ENCODE peak calls at places on chromosomes 6 and 20, in four cellular contexts. R, I, G and O are unnamed samples.

GRCh38 chr20:52142801-52143200 is 48.8 kb downstream of the ZFP64 start:
- DNase-seq in G (no peak), I (no peak), R (no peak), O (no peak)

GRCh38 chr6:154899825-154900468 is 95.2 kb upstream of the TIAM2 start:
- DNase-seq in R (no peak), G (no peak), I (no peak), O (no peak)

GRCh38 chr20:63682384-63683139 is 13.9 kb upstream of the TNFRSF6B start:
- DNase-seq in I (no peak), G (peak; percentile 99), R (peak; percentile 67), O (no peak)

GRCh38 chr6:161922631-161923119 is 648.8 kb upstream of the AGPAT4 start:
- DNase-seq in G (peak; percentile 81), I (no peak), R (peak; percentile 84), O (peak; percentile 65)

GRCh38 chr6:87798393-87799278 is 96.6 kb upstream of the AKIRIN2 start:
- DNase-seq in G (no peak), R (no peak), I (no peak), O (no peak)

GRCh38 chr6:81761197-81761596 is 8.7 kb upstream of the TENT5A start:
- DNase-seq in G (no peak), I (no peak), R (no peak), O (no peak)

GRCh38 chr6:26389349-26389799 is 6.5 kb downstream of the BTN2A2 start:
- DNase-seq in R (peak; percentile 75), G (peak; percentile 6), I (no peak), O (no peak)

GRCh38 chr20:62617711-62618483 is 24.4 kb upstream of the SLCO4A1 start:
- DNase-seq in I (no peak), R (no peak), G (peak; percentile 37), O (no peak)

GRCh38 chr6:22699046-22699639 is 129.8 kb downstream of the HDGFL1 start:
- DNase-seq in R (no peak), I (no peak), G (no peak), O (no peak)

GRCh38 chr6:43229803-43230239 is 540 bp upstream of the DNPH1 start:
- DNase-seq in G (no peak), I (no peak), R (no peak), O (no peak)

GRCh38 chr6:87465041-87465440 is 7.7 kb upstream of the SLC35A1 start:
- DNase-seq in R (no peak), I (no peak), G (no peak), O (no peak)

GRCh38 chr20:9348746-9349145 is 165.6 kb upstream of the LAMP5 start:
- DNase-seq in R (peak; percentile 21), I (no peak), G (no peak), O (no peak)
- H2AK5ac ChIP-seq in R (no peak overlapping the region), I (no peak overlapping the region), G (no peak overlapping the region), O (no peak overlapping the region)

GRCh38 chr6:138508676-138508988 is 9.3 kb upstream of the NHSL1 start:
- DNase-seq in G (no peak), I (no peak), R (no peak), O (no peak)
- H3K79me2 ChIP-seq in G (no peaks in the 10 kb centered on the region), I (no peaks in the 10 kb centered on the region), R (peaks cover 3% of the 10 kb centered on the region), O (peaks cover 2% of the 10 kb centered on the region)

GRCh38 chr6:16494781-16495180 is 256.4 kb downstream of the GMPR start:
- DNase-seq in I (no peak), G (peak; percentile 41), R (peak; percentile 69), O (no peak)

GRCh38 chr6:16498237-16498636 is 259.9 kb downstream of the GMPR start:
- DNase-seq in G (peak; percentile 37), R (no peak), I (no peak), O (no peak)

GRCh38 chr6:16496982-16497823 is 258.8 kb downstream of the GMPR start:
- DNase-seq in G (no peak), I (no peak), R (peak; percentile 46), O (no peak)

GRCh38 chr6:16493802-16494201 is 255.4 kb downstream of the GMPR start:
- DNase-seq in G (no peak), R (no peak), I (no peak), O (no peak)

DNA sequence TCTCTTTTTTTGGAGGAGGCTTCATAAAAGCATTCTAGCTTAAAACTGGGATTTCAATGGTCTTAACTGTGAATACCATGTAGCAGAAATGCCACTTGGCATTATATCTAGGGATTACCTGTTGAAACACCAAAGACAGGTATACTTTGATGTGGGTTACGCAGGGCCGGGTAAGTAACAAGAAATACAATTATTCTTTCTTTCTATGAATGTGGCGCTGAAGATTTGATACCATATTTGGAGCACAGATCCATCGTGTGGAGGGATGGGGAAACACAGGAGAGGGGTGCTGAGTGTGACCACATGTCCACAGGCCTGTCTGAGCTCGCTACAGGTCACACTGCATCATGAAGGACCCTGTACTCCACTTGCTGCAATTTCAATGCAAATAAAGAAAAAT is 257.8 kb downstream of the GMPR start:
- DNase-seq in I (no peak), G (no peak), R (peak; percentile 18), O (no peak)
- H2AK5ac ChIP-seq in I (no peak overlapping the region), G (no peak overlapping the region), R (no peak overlapping the region), O (no peak overlapping the region)

DNA sequence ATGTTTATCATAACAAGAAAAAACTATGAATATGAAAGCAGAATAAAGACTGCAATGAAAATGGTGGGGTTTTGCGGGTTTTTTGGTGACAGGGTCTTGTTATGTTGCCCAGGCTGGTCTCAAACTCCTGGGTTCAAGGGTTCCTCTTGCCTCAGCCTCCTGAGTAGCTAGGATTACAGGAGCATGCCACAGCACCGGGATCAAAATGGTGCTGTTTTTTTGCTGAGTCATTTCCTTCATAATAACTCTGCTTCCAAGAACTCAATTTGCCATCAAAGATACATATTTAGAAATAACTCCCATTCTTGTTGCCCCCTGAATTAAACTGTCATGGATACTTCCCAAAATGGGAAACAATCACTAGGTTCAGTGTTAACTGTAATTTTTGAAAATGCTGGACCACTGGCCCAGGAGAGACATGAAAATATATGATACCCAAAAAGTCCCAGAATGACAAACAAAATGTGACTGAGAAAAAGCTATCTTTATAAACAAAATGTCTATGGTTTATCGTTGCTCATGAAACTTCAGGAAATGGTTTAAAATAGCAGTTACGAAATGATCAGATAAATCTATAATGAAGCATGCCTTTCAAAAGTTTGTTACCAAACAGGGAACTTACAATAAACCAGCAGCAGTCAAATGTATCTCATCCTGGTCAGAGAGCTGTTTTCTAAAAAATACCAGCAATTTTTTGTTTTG is 32.1 kb downstream of the ILRUN start:
- DNase-seq in G (peak; percentile 82), I (no peak), R (no peak), O (no peak)
- H3K79me2 ChIP-seq in G (peaks cover 4% of the 10 kb centered on the region), I (no peaks in the 10 kb centered on the region), R (peaks cover 7% of the 10 kb centered on the region), O (peaks cover 3% of the 10 kb centered on the region)

DNA sequence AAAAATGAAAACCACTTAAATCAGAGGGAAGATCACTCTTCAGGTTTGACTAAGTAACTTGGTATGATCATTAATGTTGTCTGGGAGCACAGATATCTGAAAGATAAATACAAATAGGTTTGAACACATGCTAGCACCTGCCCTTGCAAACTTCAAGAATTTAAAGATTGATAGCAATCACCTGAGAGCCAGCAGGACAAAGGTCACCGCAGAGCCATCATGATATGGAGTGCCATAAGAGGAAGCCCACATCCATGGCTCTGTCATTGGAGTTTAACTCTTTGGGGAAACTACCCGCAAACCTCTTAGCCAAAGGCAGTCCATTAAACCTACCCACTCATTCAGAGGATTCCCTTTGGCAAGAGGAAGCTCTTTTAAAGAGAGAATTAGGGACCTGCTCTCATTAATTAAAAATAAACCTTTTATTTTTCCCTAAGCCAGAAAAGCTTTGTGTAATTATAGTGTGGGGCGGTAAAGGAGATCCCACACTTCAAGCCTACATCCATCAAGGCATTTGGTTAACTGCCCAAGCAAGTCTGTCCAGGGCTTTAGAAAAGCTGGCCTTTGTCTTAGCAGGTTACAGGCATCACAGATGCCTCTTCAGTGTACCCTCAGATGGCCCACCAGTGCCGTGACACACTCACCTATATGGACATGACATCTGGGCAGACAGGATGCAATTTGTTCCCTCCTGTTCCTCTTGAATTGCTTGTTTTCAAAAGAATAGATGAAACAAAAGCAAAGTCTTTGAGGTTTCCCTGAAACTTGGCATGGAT is 73.1 kb downstream of the SASH1 start:
- DNase-seq in G (peak; percentile 86), R (no peak), I (no peak), O (no peak)
- H2AK5ac ChIP-seq in G (no peak overlapping the region), R (no peak overlapping the region), I (no peak overlapping the region), O (no peak overlapping the region)

GRCh38 chr20:57663241-57663640 is 43.0 kb upstream of the ZBP1 start:
- DNase-seq in G (no peak), R (no peak), I (no peak), O (no peak)
- H3K79me2 ChIP-seq in G (peaks cover 7% of the 10 kb centered on the region), R (peaks cover 91% of the 10 kb centered on the region), I (no peaks in the 10 kb centered on the region), O (peaks cover 14% of the 10 kb centered on the region)

GRCh38 chr6:170455335-170455979 is 97.7 kb downstream of the PSMB1 start:
- DNase-seq in G (no peak), I (no peak), R (no peak), O (no peak)
- H2AK5ac ChIP-seq in G (no peak overlapping the region), I (no peak overlapping the region), R (no peak overlapping the region), O (no peak overlapping the region)

GRCh38 chr6:148799647-148800046 is 52.8 kb downstream of the UST start:
- DNase-seq in G (no peak), I (no peak), R (no peak), O (no peak)
- H3K79me2 ChIP-seq in G (no peaks in the 10 kb centered on the region), I (peaks cover 26% of the 10 kb centered on the region), R (peaks cover 30% of the 10 kb centered on the region), O (peaks cover 38% of the 10 kb centered on the region)